ENCODE peak calls at places on chromosomes 13 and 19, in eight cellular contexts. I is PC-9, D is Karpas-422, T is hepatocyte, F is HCT116, Q is PC-3, H is SK-N-SH, V is MM.1S. R is an unnamed sample. For H3K27me3 and H3K9me2, the result is how much of the 10 kb centered on the place peaks cover.

GRCh38 chr13:32229443-32229842 is 85.7 kb downstream of the ZAR1L start:
- DNase-seq in I (no peak), D (no peak), V (no peak), T (no peak), Q (no peak), F (no peak), H (no peak), R (no peak)

GRCh38 chr13:33846306-33847062 is 28.5 kb downstream of the RFC3 start:
- DNase-seq in I (no peak), D (no peak), V (no peak), T (no peak), H (no peak), Q (no peak), F (no peak), R (no peak)

GRCh38 chr19:55080121-55080914 is 4.6 kb downstream of the EPS8L1 start:
- DNase-seq in I (no peak), Q (no peak), T (peak), F (peak), D (peak), H (peak), V (no peak), R (peak)

GRCh38 chr13:61670384-61671161 is 254.9 kb upstream of the PCDH20 start:
- DNase-seq in H (no peak), D (no peak), F (no peak), T (no peak), I (no peak), Q (no peak), V (no peak), R (no peak)

GRCh38 chr19:36245210-36246005 is 30.5 kb downstream of the ZNF146 start:
- DNase-seq in D (no peak), T (no peak), H (peak), F (no peak), I (no peak), V (no peak), Q (no peak), R (peak)

GRCh38 chr13:33207616-33207964 is 78.0 kb downstream of the STARD13 start:
- DNase-seq in I (no peak), H (no peak), Q (no peak), T (peak), F (no peak), D (no peak), V (no peak), R (peak)

GRCh38 chr19:40280608-40281221 is 4.4 kb downstream of the AKT2 start:
- DNase-seq in F (no peak), V (no peak), T (peak), I (no peak), D (peak), Q (no peak), H (no peak), R (no peak)

GRCh38 chr13:113405481-113406300 is 41.8 kb upstream of the GRTP1 start:
- DNase-seq in I (no peak), Q (no peak), F (no peak), T (no peak), D (no peak), H (no peak), V (no peak), R (no peak)

GRCh38 chr19:48548253-48548911 is 3.6 kb upstream of the SULT2B1 start:
- DNase-seq in H (no peak), V (no peak), T (no peak), F (no peak), D (no peak), I (no peak), Q (no peak), R (no peak)

GRCh38 chr13:51221108-51221507 is 1.1 kb upstream of the FAM124A start:
- DNase-seq in D (no peak), Q (no peak), F (no peak), H (no peak), I (no peak), V (no peak), T (no peak), R (no peak)

GRCh38 chr13:51221674-51222509 is at the start of gene FAM124A:
- DNase-seq in I (peak), H (peak), D (no peak), F (peak), T (peak), Q (peak), V (peak), R (peak)

GRCh38 chr13:51222510-51223283 is 499 bp downstream of the FAM124A start:
- DNase-seq in F (no peak), I (no peak), Q (peak), H (no peak), D (no peak), T (peak), V (no peak), R (peak)

GRCh38 chr13:51225034-51225433 is 2.8 kb downstream of the FAM124A start:
- DNase-seq in V (no peak), H (no peak), T (no peak), D (no peak), Q (no peak), F (no peak), I (no peak), R (peak)

DNA sequence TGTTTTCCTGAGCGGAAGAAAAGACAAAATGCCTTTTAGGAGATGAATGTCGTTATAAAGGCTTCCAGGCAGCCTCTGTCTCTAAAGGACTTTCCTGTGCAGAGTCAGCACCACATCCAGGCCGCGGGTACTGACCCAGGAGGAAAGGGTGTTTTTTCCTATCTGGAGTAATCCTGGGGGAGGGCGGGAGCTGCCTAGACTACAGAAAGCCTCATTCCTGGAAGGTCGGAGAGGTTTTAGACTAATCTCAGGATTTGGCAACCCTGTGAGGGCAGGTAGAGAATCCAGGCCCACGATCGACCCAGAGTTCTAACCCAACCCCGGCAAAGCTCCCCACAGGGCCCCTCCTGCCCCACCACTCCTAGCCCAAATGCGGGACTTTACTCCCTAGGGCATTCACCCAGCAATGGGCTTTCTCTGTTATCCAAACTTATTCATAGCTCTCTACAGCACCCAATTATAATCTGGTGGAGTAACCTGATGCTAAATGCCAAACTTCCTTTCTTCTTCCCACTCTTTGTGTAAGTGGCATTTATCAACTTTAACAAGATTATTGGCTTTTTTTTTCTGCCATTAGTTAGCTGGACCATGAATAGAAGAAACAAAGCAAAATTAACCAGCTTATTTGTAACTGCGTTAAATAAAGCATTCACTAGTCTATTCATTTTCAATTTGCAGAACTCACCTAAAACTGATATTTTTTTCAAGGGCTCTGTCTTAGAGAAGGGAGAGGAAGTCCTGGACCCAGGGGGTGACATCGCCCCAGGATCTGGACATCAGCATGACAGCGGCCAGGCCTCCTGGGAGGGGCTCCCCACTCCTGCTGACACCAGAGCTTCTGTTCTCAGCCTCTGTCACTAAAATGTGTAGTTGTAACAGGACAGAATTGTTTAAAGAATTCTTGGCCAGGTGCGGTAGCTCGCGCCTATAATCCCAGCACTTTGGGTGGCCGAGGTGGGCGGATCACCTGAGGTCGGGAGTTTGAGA is 1.4 kb downstream of the FAM124A start:
- DNase-seq in T (no peak), Q (no peak), F (no peak), H (no peak), D (no peak), V (no peak), I (no peak), R (no peak)
- H3K27me3 ChIP-seq in T (half or more), Q (under half), F (under half), H (under half), D (under half), V (under half), I (half or more), R (under half)

DNA sequence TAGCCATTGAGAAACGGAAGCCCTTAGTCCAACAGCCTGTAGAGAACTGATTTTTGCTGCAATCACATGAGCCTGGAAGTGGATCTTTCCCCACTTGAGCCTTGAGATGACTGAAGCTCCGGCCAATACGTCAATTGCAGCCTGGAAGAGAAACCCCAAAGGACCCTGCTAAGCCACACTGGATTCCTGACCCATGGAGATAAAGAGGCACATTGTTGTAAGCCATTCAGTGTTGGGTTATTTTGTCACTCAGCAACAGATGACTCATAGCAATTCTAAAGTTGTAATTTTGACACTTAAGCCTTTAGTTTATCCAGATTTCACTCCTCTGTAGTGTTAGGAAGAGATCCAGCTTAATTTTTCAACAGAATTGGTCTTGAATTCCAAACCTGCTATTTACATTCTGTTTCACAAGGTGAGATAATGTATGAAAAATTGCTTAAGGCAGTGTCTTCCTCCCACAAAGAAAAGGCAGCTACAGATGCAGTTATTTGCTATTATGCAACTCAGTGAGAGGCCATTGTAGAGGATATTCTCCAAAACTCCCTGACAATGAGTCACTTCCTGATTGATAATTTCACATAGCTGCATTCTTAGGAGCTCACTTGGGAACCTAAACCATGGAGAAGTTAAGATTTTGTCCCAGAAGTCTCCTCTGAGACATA is 59.4 kb upstream of the TSHZ3 start:
- DNase-seq in F (no peak), I (no peak), V (no peak), H (no peak), Q (peak), D (no peak), T (peak), R (peak)
- H3K9me2 ChIP-seq in F (under half), I (under half), V (under half), H (under half), Q (under half), D (under half), T (under half), R (under half)

GRCh38 chr13:98261165-98261672 is 84.2 kb upstream of the RNF113B start:
- DNase-seq in Q (no peak), T (no peak), D (no peak), F (no peak), V (no peak), I (no peak), H (no peak), R (no peak)
- H3K27ac ChIP-seq in Q (no peak), T (peak), D (no peak), F (no peak), V (no peak), I (no peak), H (no peak), R (no peak)

GRCh38 chr13:28495586-28496564 is 947 bp upstream of the FLT1 start:
- DNase-seq in T (no peak), D (no peak), Q (no peak), V (no peak), I (no peak), F (no peak), H (no peak), R (peak)

GRCh38 chr13:28493740-28494536 is 990 bp downstream of the FLT1 start:
- DNase-seq in Q (no peak), F (no peak), V (no peak), I (no peak), T (no peak), D (no peak), H (peak), R (peak)

GRCh38 chr13:28492527-28493367 is 2.2 kb downstream of the FLT1 start:
- DNase-seq in I (no peak), T (no peak), V (no peak), Q (no peak), F (no peak), H (no peak), D (no peak), R (no peak)

GRCh38 chr13:28494537-28494860 is 429 bp downstream of the FLT1 start:
- DNase-seq in H (no peak), Q (no peak), F (no peak), T (no peak), I (no peak), D (no peak), V (no peak), R (peak)

GRCh38 chr13:28494861-28495585 is at the start of gene FLT1:
- DNase-seq in V (no peak), H (peak), F (no peak), T (peak), D (no peak), I (no peak), Q (no peak), R (peak)
- H3K27me3 ChIP-seq in V (under half), H (half or more), F (under half), T (half or more), D (under half), I (half or more), Q (half or more), R (under half)

GRCh38 chr19:28170066-28170465 is 1042.9 kb downstream of the UQCRFS1 start:
- DNase-seq in V (peak), T (no peak), D (no peak), H (no peak), Q (no peak), I (no peak), F (no peak), R (no peak)
- H3K9me2 ChIP-seq in V (under half), T (under half), D (under half), H (under half), Q (under half), I (under half), F (under half), R (under half)

GRCh38 chr19:3375221-3376088 is 9.1 kb downstream of the NFIC start:
- DNase-seq in T (no peak), I (no peak), H (peak), D (no peak), Q (no peak), V (no peak), F (no peak), R (peak)
- H3K27ac ChIP-seq in T (peak), I (no peak), H (peak), D (no peak), Q (no peak), V (no peak), F (peak), R (peak)

GRCh38 chr19:50776131-50776530 is 5.9 kb downstream of the GPR32 start:
- DNase-seq in T (no peak), H (no peak), V (no peak), D (no peak), F (no peak), I (no peak), Q (no peak), R (no peak)
- H3K27me3 ChIP-seq in T (under half), H (half or more), V (half or more), D (under half), F (under half), I (half or more), Q (half or more), R (under half)

GRCh38 chr13:19961924-19962323 is 3.4 kb downstream of the ZMYM2 start:
- DNase-seq in I (no peak), F (no peak), T (no peak), V (no peak), Q (no peak), D (no peak), H (no peak), R (no peak)
- H3K9me2 ChIP-seq in I (under half), F (under half), T (under half), V (under half), Q (under half), D (under half), H (under half), R (under half)

R was measured in GM23248.